ENCODE peak calls at places on chromosomes 5 and 9, in seven cellular contexts. F is upper lobe of left lung, B is breast epithelium, I is esophagus muscularis mucosa, T is transverse colon, E is HCT116, N is prostate gland. W is an unnamed sample. For H3K36me3, the result is how much of the 10 kb centered on the place peaks cover.

GRCh38 chr5:855771-856530 is 5.2 kb upstream of the ZDHHC11 start:
- DNase-seq in F (no peak), B (no peak), I (no peak), T (no peak), E (no peak), N (no peak), W (no peak)

GRCh38 chr5:68680376-68680775 is 413.4 kb upstream of the SLC30A5 start:
- DNase-seq in F (no peak), B (no peak), I (no peak), T (no peak), E (no peak), N (no peak), W (peak)

GRCh38 chr5:108989761-108990392 is 242.2 kb downstream of the FER start:
- DNase-seq in F (no peak), B (no peak), I (no peak), T (no peak), E (no peak), N (no peak), W (no peak)

GRCh38 chr5:138305797-138306196 is 25.8 kb downstream of the CDC25C start:
- DNase-seq in F (no peak), B (peak), I (no peak), T (no peak), E (no peak), N (peak), W (no peak)

GRCh38 chr5:59036274-59036961 is 453.5 kb downstream of the RAB3C start:
- DNase-seq in F (no peak), B (no peak), I (no peak), T (peak), E (peak), N (peak), W (no peak)

GRCh38 chr5:57193757-57194413 is 20.0 kb downstream of the GPBP1 start:
- DNase-seq in F (no peak), B (no peak), I (no peak), T (no peak), E (no peak), N (no peak), W (no peak)

GRCh38 chr9:93670208-93671029 is 94.0 kb downstream of the PHF2 start:
- DNase-seq in F (peak), B (peak), I (no peak), T (peak), E (no peak), N (no peak), W (no peak)

GRCh38 chr5:124743534-124744169 is 2.8 kb downstream of the ZNF608 start:
- DNase-seq in F (no peak), B (no peak), I (no peak), T (peak), E (no peak), N (no peak), W (no peak)

GRCh38 chr5:146877783-146878470 is 630 bp downstream of the PPP2R2B start:
- DNase-seq in F (peak), B (no peak), I (no peak), T (no peak), E (no peak), N (no peak), W (no peak)

GRCh38 chr5:121315786-121316185 is 535.9 kb upstream of the FTMT start:
- DNase-seq in F (no peak), B (no peak), I (no peak), T (no peak), E (no peak), N (no peak), W (no peak)

GRCh38 chr9:2228132-2228531 is 213.0 kb downstream of the SMARCA2 start:
- DNase-seq in F (no peak), B (no peak), I (no peak), T (peak), E (no peak), N (no peak), W (no peak)

GRCh38 chr5:129135633-129136032 is 41.1 kb downstream of the ISOC1 start:
- DNase-seq in F (no peak), B (no peak), I (no peak), T (no peak), E (peak), N (no peak), W (no peak)

GRCh38 chr9:33623658-33624586 is 99.9 kb downstream of the ANKRD18B start:
- DNase-seq in F (peak), B (peak), I (no peak), T (peak), E (peak), N (peak), W (peak)

GRCh38 chr5:143635146-143635752 is 176.7 kb upstream of the HMHB1 start:
- DNase-seq in F (no peak), B (no peak), I (peak), T (no peak), E (no peak), N (no peak), W (no peak)

GRCh38 chr5:150000990-150001659 is 586 bp downstream of the HMGXB3 start:
- DNase-seq in F (peak), B (no peak), I (no peak), T (peak), E (no peak), N (no peak), W (no peak)

GRCh38 chr9:130992059-130993032 is 16.6 kb upstream of the LAMC3 start:
- DNase-seq in F (peak), B (no peak), I (no peak), T (no peak), E (no peak), N (no peak), W (no peak)

GRCh38 chr5:35073168-35073567 is 25.4 kb upstream of the AGXT2 start:
- DNase-seq in F (no peak), B (no peak), I (no peak), T (no peak), E (no peak), N (no peak), W (no peak)

GRCh38 chr5:87151547-87151946 is 116.1 kb upstream of the RASA1 start:
- DNase-seq in F (no peak), B (no peak), I (no peak), T (no peak), E (no peak), N (no peak), W (no peak)

GRCh38 chr5:179413086-179413690 is 67.9 kb upstream of the ADAMTS2 start:
- DNase-seq in F (no peak), B (no peak), I (peak), T (no peak), E (no peak), N (no peak), W (no peak)

GRCh38 chr9:116134981-116135380 is 18.6 kb upstream of the PAPPA start:
- DNase-seq in F (no peak), B (no peak), I (no peak), T (no peak), E (no peak), N (no peak), W (no peak)

GRCh38 chr5:75340714-75341478 is 3.9 kb downstream of the HMGCR start:
- DNase-seq in F (no peak), B (no peak), I (no peak), T (no peak), E (no peak), N (no peak), W (no peak)

GRCh38 chr5:132063090-132063911 is 2.8 kb downstream of the IL3 start:
- DNase-seq in F (no peak), B (no peak), I (no peak), T (peak), E (peak), N (peak), W (peak)

GRCh38 chr9:73579823-73580222 is 428.2 kb downstream of the ANXA1 start:
- DNase-seq in F (no peak), B (no peak), I (no peak), T (no peak), E (no peak), N (no peak), W (no peak)

GRCh38 chr5:147756566-147756965 is 26.0 kb downstream of the JAKMIP2 start:
- DNase-seq in F (no peak), B (no peak), I (no peak), T (no peak), E (no peak), N (peak), W (no peak)

GRCh38 chr9:122268041-122268814 is 3.5 kb downstream of the MRRF start:
- DNase-seq in F (no peak), B (no peak), I (no peak), T (no peak), E (no peak), N (no peak), W (no peak)
- H3K36me3 ChIP-seq in F (under half), B (under half), I (under half), T (under half), E (under half), N (under half), W (under half)

GRCh38 chr9:136662656-136663310 is at the start of gene EGFL7:
- DNase-seq in F (peak), B (no peak), I (no peak), T (no peak), E (no peak), N (no peak), W (no peak)
- TF ChIP-seq POLR2AphosphoS5 in F (peak), B (peak), I (peak), T (peak), E (no peak), N (no peak), W (no peak)

DNA sequence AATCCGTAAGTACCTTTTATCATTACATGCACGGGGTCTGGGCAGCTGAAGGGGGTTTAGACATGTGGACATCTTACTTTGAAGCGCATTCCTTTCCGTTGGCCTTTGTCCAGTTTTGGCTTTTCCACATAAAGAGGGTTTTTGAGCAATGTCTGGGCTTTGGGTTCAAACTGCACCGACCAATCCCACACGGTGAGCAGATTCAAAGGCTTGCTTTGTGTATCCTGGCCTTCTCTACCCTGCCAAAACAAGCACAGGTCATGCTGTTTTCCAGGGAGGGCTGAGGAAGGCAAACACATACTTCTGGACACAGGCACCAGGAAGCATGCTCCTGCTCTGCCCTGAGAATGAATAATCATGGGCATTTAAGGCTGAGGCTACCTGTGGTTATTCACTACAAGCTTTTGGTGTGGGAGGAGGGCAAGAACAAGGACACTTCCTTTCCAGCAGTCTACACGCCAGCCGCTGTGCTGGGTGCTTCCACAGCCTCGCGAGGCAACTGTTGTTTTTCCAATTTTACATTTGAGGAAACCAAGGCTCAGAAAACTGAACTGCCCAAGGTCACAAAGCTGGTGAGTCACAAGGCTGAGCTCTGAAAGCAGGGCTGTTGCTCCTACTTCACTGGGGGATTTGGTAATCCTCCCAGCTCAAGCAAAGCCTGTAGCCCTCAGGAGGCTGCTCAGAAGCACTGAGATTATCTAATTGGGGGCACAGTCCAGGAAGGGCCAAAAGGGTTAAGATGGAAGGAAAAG is 59.8 kb upstream of the GOLPH3 start:
- DNase-seq in F (no peak), B (peak), I (no peak), T (no peak), E (no peak), N (peak), W (no peak)
- H3K36me3 ChIP-seq in F (under half), B (under half), I (half or more), T (under half), E (under half), N (under half), W (under half)

GRCh38 chr5:172715931-172716682 is 54.9 kb downstream of the DUSP1 start:
- DNase-seq in F (peak), B (no peak), I (no peak), T (no peak), E (no peak), N (no peak), W (no peak)

GRCh38 chr5:172713113-172713808 is 57.7 kb downstream of the DUSP1 start:
- DNase-seq in F (peak), B (no peak), I (no peak), T (peak), E (no peak), N (peak), W (no peak)

GRCh38 chr5:172713809-172714490 is 57.0 kb downstream of the DUSP1 start:
- DNase-seq in F (peak), B (no peak), I (no peak), T (no peak), E (no peak), N (no peak), W (no peak)

GRCh38 chr5:172715421-172715780 is 55.6 kb downstream of the DUSP1 start:
- DNase-seq in F (no peak), B (no peak), I (no peak), T (no peak), E (no peak), N (no peak), W (no peak)

DNA sequence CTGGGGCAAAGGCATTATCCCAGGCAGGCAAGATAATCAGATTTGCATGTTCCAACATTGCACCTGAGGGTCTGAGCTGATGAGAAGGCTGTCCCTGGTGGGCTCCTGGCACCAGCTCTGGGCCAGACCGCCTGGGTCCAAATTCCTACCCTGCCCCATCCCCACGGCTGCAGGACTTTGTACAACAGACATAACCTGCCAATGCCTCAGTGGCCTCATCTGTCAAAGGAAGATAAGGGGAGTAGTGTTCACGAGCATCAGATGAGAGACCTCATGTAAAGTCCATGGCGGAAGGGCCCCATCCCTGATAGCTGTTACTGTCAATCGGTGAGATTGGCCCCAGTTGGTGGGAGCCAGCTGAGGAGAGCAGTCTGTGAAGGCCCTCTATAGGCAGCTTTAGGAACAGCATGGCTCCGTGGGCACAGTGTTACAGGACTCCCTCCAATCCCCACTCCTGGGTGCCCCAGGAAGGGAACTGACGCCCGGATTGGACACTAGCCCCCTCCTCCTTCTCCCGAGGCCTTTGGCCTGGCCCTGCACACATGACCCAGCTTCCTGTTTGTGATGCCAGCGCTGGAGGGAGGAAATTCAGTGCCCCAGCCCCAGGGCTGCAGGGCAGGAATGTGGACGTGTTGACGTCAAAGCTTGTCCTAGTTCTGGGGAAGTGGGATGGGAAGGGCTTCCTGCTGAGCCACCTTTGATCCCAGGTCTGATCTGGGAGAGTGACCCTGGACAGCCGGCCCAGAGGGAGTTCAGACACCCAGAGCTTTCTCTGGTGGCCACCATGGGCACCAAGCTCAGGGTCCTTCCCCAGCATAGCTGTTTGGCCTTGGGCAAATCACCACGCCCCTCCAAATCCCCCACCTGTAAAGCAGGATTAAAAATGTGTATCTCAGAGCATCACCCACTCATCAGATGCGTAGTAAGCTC is 56.2 kb downstream of the DUSP1 start:
- DNase-seq in F (no peak), B (peak), I (peak), T (peak), E (peak), N (peak), W (no peak)
- TF ChIP-seq POLR2AphosphoS5 in F (peak), B (peak), I (peak), T (peak), E (no peak), N (peak), W (no peak)

GRCh38 chr5:72857396-72857795 is 40.9 kb downstream of the TNPO1 start:
- DNase-seq in F (no peak), B (no peak), I (no peak), T (no peak), E (no peak), N (no peak), W (no peak)

GRCh38 chr5:72859127-72859526 is 42.7 kb downstream of the TNPO1 start:
- DNase-seq in F (no peak), B (no peak), I (no peak), T (no peak), E (no peak), N (no peak), W (no peak)

GRCh38 chr5:72852356-72852755 is 35.9 kb downstream of the TNPO1 start:
- DNase-seq in F (no peak), B (no peak), I (no peak), T (no peak), E (no peak), N (no peak), W (no peak)

GRCh38 chr5:72854419-72854818 is 38.0 kb downstream of the TNPO1 start:
- DNase-seq in F (no peak), B (no peak), I (no peak), T (no peak), E (no peak), N (no peak), W (no peak)

DNA sequence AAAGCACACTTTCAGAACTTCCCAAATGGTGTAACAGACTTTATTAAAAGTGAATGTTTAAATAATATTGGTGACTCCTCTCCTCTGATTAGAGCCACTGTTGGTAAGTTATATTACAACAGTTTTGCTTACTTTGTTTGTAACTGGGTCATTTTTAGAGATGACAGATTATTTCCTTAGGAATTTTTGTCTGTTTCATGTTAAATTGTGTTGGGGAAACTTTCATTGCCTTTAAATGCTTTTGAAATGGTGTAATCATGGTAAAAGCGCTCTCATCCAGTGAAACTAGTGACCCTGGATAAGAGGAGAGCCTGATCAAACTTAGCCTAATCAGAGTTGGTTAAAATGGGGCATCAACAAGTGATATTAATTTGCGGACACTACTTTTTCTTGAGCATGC is 39.4 kb downstream of the TNPO1 start:
- DNase-seq in F (no peak), B (no peak), I (no peak), T (no peak), E (no peak), N (no peak), W (no peak)
- H3K36me3 ChIP-seq in F (under half), B (under half), I (under half), T (under half), E (under half), N (under half), W (half or more)

W was measured in SK-N-MC.